ENCODE peak calls at places on chromosomes 3 and 15, in eight cellular contexts. J, I, W, R, T, U, C and H are unnamed samples.

GRCh38 chr3:46695962-46696922 is 2.8 kb upstream of the ALS2CL start:
- DNase-seq in J (no peak), I (peak), W (peak), R (no peak), T (no peak), U (no peak), C (peak), H (peak)

GRCh38 chr3:47163023-47163989 is 607 bp downstream of the SETD2 start:
- DNase-seq in J (peak), I (peak), W (peak), R (peak), T (peak), U (peak), C (peak), H (peak)

GRCh38 chr3:189903562-189904250 is 217.0 kb downstream of the P3H2 start:
- DNase-seq in J (no peak), I (no peak), W (no peak), R (no peak), T (no peak), U (no peak), C (peak), H (no peak)

GRCh38 chr3:187994221-187995085 is 159.5 kb upstream of the LPP start:
- DNase-seq in J (no peak), I (no peak), W (no peak), R (peak), T (no peak), U (no peak), C (no peak), H (no peak)

GRCh38 chr3:133301194-133301593 is 98.7 kb upstream of the BFSP2 start:
- DNase-seq in J (no peak), I (no peak), W (no peak), R (no peak), T (no peak), U (no peak), C (no peak), H (no peak)

GRCh38 chr15:37764733-37765191 is 169.7 kb upstream of the TMCO5A start:
- DNase-seq in J (peak), I (no peak), W (no peak), R (no peak), T (no peak), U (no peak), C (peak), H (no peak)

GRCh38 chr3:146136647-146137046 is 24.3 kb downstream of the PLOD2 start:
- DNase-seq in J (no peak), I (no peak), W (no peak), R (no peak), T (no peak), U (no peak), C (no peak), H (no peak)

GRCh38 chr3:155785662-155786295 is 20.3 kb downstream of the C3orf33 start:
- DNase-seq in J (no peak), I (no peak), W (no peak), R (no peak), T (no peak), U (no peak), C (no peak), H (no peak)

GRCh38 chr3:25433106-25433505 is 5.0 kb downstream of the RARB start:
- DNase-seq in J (no peak), I (no peak), W (no peak), R (no peak), T (no peak), U (no peak), C (no peak), H (no peak)

GRCh38 chr3:123161167-123161566 is 40.6 kb upstream of the SEC22A start:
- DNase-seq in J (no peak), I (no peak), W (no peak), R (no peak), T (no peak), U (no peak), C (no peak), H (no peak)
- TF ChIP-seq CTCF in J (no peak), I (no peak), W (no peak), R (no peak), T (peak), U (no peak), C (no peak), H (no peak)

DNA sequence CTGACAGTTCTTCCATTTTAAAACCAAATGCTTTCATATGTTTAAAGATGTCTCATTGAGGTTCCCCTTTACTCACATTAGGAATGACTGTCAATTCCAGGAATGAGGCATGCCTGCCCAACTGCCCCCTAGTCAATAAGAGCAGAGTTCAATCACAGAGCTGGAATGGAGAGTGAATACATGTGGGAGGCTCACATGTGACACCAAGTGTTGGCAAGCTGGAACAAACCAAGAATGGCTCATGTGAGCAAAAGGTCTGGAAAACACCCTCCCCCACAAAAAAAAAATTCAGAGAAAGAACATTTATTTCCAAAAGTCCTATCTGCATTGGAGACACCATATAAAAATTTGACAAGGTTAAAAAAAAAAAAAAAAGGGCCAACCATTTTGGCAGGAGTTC is 3.7 kb downstream of the PBRM1 start:
- DNase-seq in J (peak), I (no peak), W (peak), R (no peak), T (no peak), U (no peak), C (peak), H (peak)
- H3K4me3 ChIP-seq in J (no peak), I (no peak), W (no peak), R (no peak), T (no peak), U (no peak), C (no peak), H (no peak)

GRCh38 chr3:176430244-176430893 is 766.9 kb downstream of the TBL1XR1 start:
- DNase-seq in J (no peak), I (no peak), W (no peak), R (no peak), T (no peak), U (no peak), C (peak), H (no peak)
- TF ChIP-seq CTCF in J (peak), I (peak), W (peak), R (no peak), T (peak), U (peak), C (peak), H (no peak)

GRCh38 chr3:149723781-149724180 is 28.5 kb downstream of the COMMD2 start:
- DNase-seq in J (no peak), I (no peak), W (no peak), R (no peak), T (no peak), U (no peak), C (no peak), H (no peak)
- H3K4me3 ChIP-seq in J (no peak), I (no peak), W (no peak), R (no peak), T (no peak), U (no peak), C (no peak), H (no peak)

GRCh38 chr15:73051811-73052678 is at the start of gene NEO1:
- DNase-seq in J (peak), I (peak), W (peak), R (peak), T (peak), U (peak), C (peak), H (peak)

GRCh38 chr15:73054417-73054963 is 2.2 kb downstream of the NEO1 start:
- DNase-seq in J (no peak), I (no peak), W (no peak), R (no peak), T (no peak), U (no peak), C (peak), H (no peak)

GRCh38 chr15:73051402-73051810 is 857 bp upstream of the NEO1 start:
- DNase-seq in J (peak), I (peak), W (peak), R (no peak), T (no peak), U (peak), C (no peak), H (no peak)

GRCh38 chr15:73053398-73053723 is 1.1 kb downstream of the NEO1 start:
- DNase-seq in J (no peak), I (no peak), W (no peak), R (no peak), T (no peak), U (no peak), C (no peak), H (no peak)

DNA sequence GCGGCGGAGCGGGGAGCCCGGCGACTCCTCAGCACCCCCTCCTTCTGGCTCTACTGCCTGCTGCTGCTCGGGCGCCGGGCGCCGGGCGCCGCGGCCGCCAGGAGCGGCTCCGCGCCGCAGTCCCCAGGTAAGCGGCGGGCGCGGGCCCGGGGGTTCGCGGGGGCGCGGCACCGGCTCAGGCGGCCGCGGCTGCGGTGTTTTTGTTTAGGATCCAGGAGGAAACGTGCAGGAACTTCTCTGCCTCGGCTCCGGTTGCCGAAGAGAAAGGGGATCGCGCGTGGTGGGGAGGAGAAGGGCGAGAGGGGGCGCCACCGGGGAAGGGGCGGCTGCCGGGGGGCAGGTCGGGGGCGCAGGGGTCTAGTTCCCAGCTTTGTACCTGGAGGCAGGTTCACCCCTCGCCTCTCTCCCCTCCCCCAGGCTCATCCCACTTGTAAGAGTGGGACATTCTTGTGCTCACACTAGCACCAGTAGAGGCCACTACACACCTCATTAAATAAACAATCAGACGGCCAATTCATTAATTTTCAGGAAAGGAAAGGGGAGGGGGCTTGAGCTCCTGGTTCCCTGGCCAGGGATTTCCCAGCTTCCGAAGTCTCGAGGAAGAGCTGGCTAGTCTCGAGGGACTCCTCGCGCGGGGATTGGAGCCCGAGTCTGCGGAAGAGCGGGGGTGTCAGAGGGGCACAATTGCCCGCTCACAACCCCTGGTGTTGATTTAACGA is 575 bp downstream of the NEO1 start:
- DNase-seq in J (peak), I (peak), W (peak), R (peak), T (peak), U (peak), C (peak), H (peak)
- TF ChIP-seq CTCF in J (peak), I (peak), W (peak), R (no peak), T (peak), U (peak), C (peak), H (peak)

GRCh38 chr15:44715142-44715796 is 4.0 kb downstream of the B2M start:
- DNase-seq in J (no peak), I (no peak), W (no peak), R (no peak), T (no peak), U (peak), C (no peak), H (no peak)
- H3K4me3 ChIP-seq in J (no peak), I (peak), W (no peak), R (peak), T (peak), U (peak), C (no peak), H (no peak)

DNA sequence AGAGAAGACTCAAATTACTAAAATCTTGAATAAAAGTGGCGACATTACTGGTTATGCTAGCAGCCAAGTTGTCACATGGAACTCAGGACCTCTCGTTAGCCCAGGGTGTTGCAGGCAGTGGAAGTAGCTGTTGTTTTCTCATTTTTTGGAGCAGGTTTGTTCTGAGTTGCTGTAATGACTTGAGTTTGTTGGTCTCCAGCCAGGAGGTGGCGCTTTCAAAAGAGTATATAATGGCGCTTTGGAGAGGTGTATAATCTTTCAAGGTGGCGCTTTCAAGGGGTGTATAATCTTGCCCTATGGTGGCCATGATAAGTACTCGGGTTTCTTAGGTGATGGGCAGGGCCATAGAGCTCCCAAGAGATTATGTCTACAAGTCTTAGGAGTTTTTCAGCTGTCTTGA is 632.7 kb downstream of the NTRK3 start:
- DNase-seq in J (no peak), I (no peak), W (no peak), R (no peak), T (no peak), U (no peak), C (no peak), H (no peak)
- TF ChIP-seq CTCF in J (no peak), I (no peak), W (no peak), R (no peak), T (no peak), U (no peak), C (no peak), H (no peak)

GRCh38 chr15:42456971-42457370 is 34.0 kb downstream of the ZNF106 start:
- DNase-seq in J (no peak), I (no peak), W (peak), R (no peak), T (no peak), U (no peak), C (no peak), H (no peak)
- H3K4me3 ChIP-seq in J (no peak), I (peak), W (peak), R (no peak), T (no peak), U (no peak), C (peak), H (peak)